ENCODE peak calls at places on chromosomes 7 and 10, in seven cellular contexts. R is fibroblast of lung; L is CD4-positive, alpha-beta T cell; F is psoas muscle; G is omental fat pad; K is osteocyte; E is AG09319. Q is an unnamed sample.

GRCh38 chr10:43133196-43133808 is 4.9 kb upstream of the CSGALNACT2 start:
- DNase-seq in R (peak), L (no peak), F (no peak), G (no peak), K (peak), E (no peak), Q (no peak)

GRCh38 chr7:86980223-86980622 is 79.2 kb downstream of the ELAPOR2 start:
- DNase-seq in R (no peak), L (no peak), F (no peak), G (no peak), K (no peak), E (no peak), Q (no peak)

GRCh38 chr7:12670071-12670729 is 17.2 kb upstream of the ARL4A start:
- DNase-seq in R (peak), L (no peak), F (no peak), G (no peak), K (no peak), E (peak), Q (no peak)

GRCh38 chr7:73573791-73574190 is 4.6 kb downstream of the TBL2 start:
- DNase-seq in R (no peak), L (no peak), F (no peak), G (no peak), K (no peak), E (no peak), Q (no peak)

GRCh38 chr10:84525120-84525806 is 196.9 kb downstream of the CCSER2 start:
- DNase-seq in R (peak), L (no peak), F (no peak), G (no peak), K (no peak), E (no peak), Q (no peak)

GRCh38 chr7:77351539-77352004 is 64.6 kb downstream of the GSAP start:
- DNase-seq in R (no peak), L (peak), F (no peak), G (no peak), K (no peak), E (no peak), Q (no peak)

GRCh38 chr10:124341768-124342135 is 77.0 kb downstream of the OAT start:
- DNase-seq in R (no peak), L (no peak), F (no peak), G (no peak), K (no peak), E (no peak), Q (no peak)

GRCh38 chr7:17521437-17521836 is 223.0 kb downstream of the AHR start:
- DNase-seq in R (peak), L (no peak), F (no peak), G (no peak), K (no peak), E (no peak), Q (no peak)

DNA sequence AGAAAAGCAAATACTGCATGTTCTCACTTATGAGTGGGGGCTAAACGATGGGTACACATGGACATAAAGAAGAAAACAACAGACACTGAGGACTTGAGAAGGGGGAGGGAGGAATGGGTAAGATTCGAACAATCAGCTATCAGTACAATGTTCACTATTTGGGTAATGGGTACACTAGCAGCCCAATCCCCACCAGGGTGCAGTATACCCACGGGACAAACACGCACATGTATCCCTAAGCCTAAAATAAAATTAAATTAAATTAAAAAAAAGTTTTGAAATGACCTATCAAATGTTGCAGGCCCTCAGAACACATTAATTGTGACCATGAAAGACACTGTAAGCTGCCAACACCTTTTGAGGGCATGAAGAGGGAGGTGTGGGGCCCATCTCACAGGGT is 316.0 kb downstream of the WDR37 start:
- DNase-seq in R (no peak), L (no peak), F (no peak), G (no peak), K (no peak), E (no peak), Q (no peak)
- TF ChIP-seq CTCF in R (no peak), L (no peak), F (no peak), G (no peak), K (no peak), E (no peak), Q (no peak)

GRCh38 chr7:81445462-81445861 is 324.4 kb downstream of the HGF start:
- DNase-seq in R (no peak), L (no peak), F (no peak), G (no peak), K (no peak), E (no peak), Q (no peak)

GRCh38 chr7:81449105-81449504 is 320.7 kb downstream of the HGF start:
- DNase-seq in R (no peak), L (no peak), F (no peak), G (no peak), K (no peak), E (no peak), Q (no peak)

GRCh38 chr7:81446212-81446611 is 323.6 kb downstream of the HGF start:
- DNase-seq in R (no peak), L (no peak), F (no peak), G (no peak), K (no peak), E (no peak), Q (no peak)

GRCh38 chr7:81441750-81442149 is 328.1 kb downstream of the HGF start:
- DNase-seq in R (no peak), L (no peak), F (no peak), G (no peak), K (no peak), E (no peak), Q (no peak)

GRCh38 chr7:81447351-81447952 is 322.4 kb downstream of the HGF start:
- DNase-seq in R (peak), L (no peak), F (no peak), G (no peak), K (no peak), E (peak), Q (no peak)
- TF ChIP-seq CTCF in R (peak), L (no peak), F (peak), G (no peak), K (peak), E (peak), Q (peak)

GRCh38 chr7:114334992-114335391 is 79.6 kb upstream of the FOXP2 start:
- DNase-seq in R (no peak), L (no peak), F (no peak), G (no peak), K (no peak), E (no peak), Q (no peak)
- TF ChIP-seq CTCF in R (no peak), L (no peak), F (no peak), G (no peak), K (peak), E (no peak), Q (no peak)

DNA sequence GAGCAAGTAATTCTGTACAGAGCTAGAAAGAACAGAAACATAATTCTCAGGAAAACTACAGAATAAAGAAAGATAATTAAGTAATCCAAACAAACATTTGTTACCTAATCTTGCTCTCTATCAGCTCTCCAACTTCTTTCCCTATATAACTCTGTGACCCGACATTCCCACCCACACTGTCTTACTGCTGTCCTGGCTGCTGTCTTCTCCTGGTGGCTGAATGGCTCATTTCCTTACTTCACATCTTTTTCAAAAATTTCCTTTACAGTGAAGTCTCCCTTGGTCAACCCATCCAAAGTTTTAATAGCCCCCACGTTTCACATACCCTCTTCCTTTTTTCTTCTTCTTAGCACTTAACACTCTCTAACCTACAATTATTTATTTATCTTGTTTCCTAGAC is 64.0 kb downstream of the HYCC1 start:
- DNase-seq in R (peak), L (no peak), F (no peak), G (no peak), K (no peak), E (no peak), Q (no peak)
- TF ChIP-seq CTCF in R (peak), L (no peak), F (no peak), G (no peak), K (no peak), E (no peak), Q (no peak)

GRCh38 chr10:59177031-59177861 is 803 bp downstream of the PHYHIPL start:
- DNase-seq in R (peak), L (no peak), F (peak), G (no peak), K (no peak), E (peak), Q (peak)
- TF ChIP-seq CTCF in R (no peak), L (no peak), F (no peak), G (no peak), K (no peak), E (no peak), Q (no peak)

GRCh38 chr10:113059001-113059780 is 109.1 kb downstream of the TCF7L2 start:
- DNase-seq in R (peak), L (no peak), F (no peak), G (no peak), K (no peak), E (peak), Q (no peak)
- TF ChIP-seq CTCF in R (no peak), L (no peak), F (no peak), G (no peak), K (no peak), E (no peak), Q (no peak)

GRCh38 chr7:100614308-100614861 is 2.0 kb downstream of the MOSPD3 start:
- DNase-seq in R (no peak), L (no peak), F (no peak), G (no peak), K (no peak), E (no peak), Q (no peak)

GRCh38 chr7:100613447-100614185 is 1.3 kb downstream of the MOSPD3 start:
- DNase-seq in R (no peak), L (no peak), F (no peak), G (no peak), K (no peak), E (no peak), Q (no peak)

GRCh38 chr7:100611983-100612729 is at the start of gene MOSPD3:
- DNase-seq in R (peak), L (peak), F (peak), G (peak), K (peak), E (peak), Q (peak)

GRCh38 chr7:100607111-100607510 is 4.9 kb downstream of the PCOLCE start:
- DNase-seq in R (no peak), L (no peak), F (no peak), G (no peak), K (no peak), E (no peak), Q (no peak)

DNA sequence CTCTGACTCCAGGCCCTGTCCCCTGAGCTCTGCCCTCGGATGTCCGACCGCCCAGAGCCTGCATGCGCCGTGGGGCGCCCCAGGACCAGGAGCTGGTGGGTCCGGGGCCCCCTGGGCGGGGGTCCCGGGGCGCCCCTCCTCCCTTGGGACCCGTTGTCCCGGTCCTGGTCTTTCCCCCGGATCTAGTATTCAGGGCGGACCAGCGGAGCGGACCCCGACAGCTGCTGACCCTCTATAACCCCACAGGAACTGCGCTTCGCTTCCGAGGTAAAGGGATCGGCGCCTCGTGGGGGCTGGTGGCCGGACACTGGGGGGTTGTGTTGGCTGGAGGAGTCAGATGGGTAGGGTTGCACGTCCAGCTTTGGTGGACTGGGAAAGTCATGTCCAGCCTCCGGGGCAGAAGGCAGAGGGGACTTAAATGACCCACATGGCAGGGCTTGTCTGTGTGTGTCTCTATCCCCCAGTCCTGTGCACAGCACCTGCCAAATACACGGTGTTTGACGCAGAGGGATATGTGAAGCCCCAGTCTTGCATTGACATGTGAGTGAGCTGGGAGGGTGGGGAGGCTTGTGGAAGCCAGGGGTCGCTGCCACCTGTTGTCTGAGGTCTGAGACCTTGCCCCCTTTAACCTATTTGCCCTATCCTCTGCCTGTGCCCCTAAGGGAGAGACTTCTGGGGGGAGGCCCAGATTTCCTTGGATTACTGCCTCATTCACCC is 548 bp downstream of the MOSPD3 start:
- DNase-seq in R (no peak), L (peak), F (no peak), G (no peak), K (no peak), E (no peak), Q (no peak)
- TF ChIP-seq CTCF in R (peak), L (no peak), F (no peak), G (no peak), K (peak), E (no peak), Q (no peak)

GRCh38 chr7:151626422-151627115 is 106.9 kb upstream of the RHEB start:
- DNase-seq in R (peak), L (no peak), F (peak), G (no peak), K (no peak), E (no peak), Q (no peak)
- TF ChIP-seq CTCF in R (peak), L (peak), F (peak), G (no peak), K (peak), E (peak), Q (no peak)

Q was measured in mesothelial cell of epicardium.